ENCODE peak calls at places on chromosomes 6 and 20, in nine cellular contexts. One of them, this sample, is unnamed.

GRCh38 chr20:50996901-50997830 is 25.7 kb downstream of the KCNG1 start:
- DNase-seq in IMR-90: peak
- DNase-seq in uterus: no peak
- DNase-seq in heart left ventricle: no peak
- DNase-seq in tibial nerve: no peak
- DNase-seq in sigmoid colon: no peak
- DNase-seq in body of pancreas: no peak
- DNase-seq in stomach: no peak
- DNase-seq in transverse colon: no peak
- DNase-seq in this sample: no peak

GRCh38 chr6:121932071-121933009 is 467.1 kb upstream of the HSF2 start:
- DNase-seq in IMR-90: peak
- DNase-seq in uterus: no peak
- DNase-seq in heart left ventricle: peak
- DNase-seq in tibial nerve: peak
- DNase-seq in sigmoid colon: no peak
- DNase-seq in body of pancreas: no peak
- DNase-seq in stomach: no peak
- DNase-seq in transverse colon: no peak
- DNase-seq in this sample: no peak

GRCh38 chr6:48085131-48085741 is 25.8 kb downstream of the PTCHD4 start:
- DNase-seq in IMR-90: no peak
- DNase-seq in uterus: no peak
- DNase-seq in heart left ventricle: no peak
- DNase-seq in tibial nerve: no peak
- DNase-seq in sigmoid colon: no peak
- DNase-seq in body of pancreas: no peak
- DNase-seq in stomach: no peak
- DNase-seq in transverse colon: no peak
- DNase-seq in this sample: no peak

GRCh38 chr6:137650720-137651119 is 156.5 kb upstream of the OLIG3 start:
- DNase-seq in IMR-90: no peak
- DNase-seq in uterus: no peak
- DNase-seq in heart left ventricle: no peak
- DNase-seq in tibial nerve: no peak
- DNase-seq in sigmoid colon: no peak
- DNase-seq in body of pancreas: no peak
- DNase-seq in stomach: no peak
- DNase-seq in transverse colon: no peak
- DNase-seq in this sample: no peak

GRCh38 chr20:1382670-1383069 is 10.2 kb downstream of the FKBP1A start:
- DNase-seq in IMR-90: peak
- DNase-seq in uterus: peak
- DNase-seq in heart left ventricle: no peak
- DNase-seq in tibial nerve: no peak
- DNase-seq in sigmoid colon: peak
- DNase-seq in body of pancreas: no peak
- DNase-seq in stomach: no peak
- DNase-seq in transverse colon: no peak
- DNase-seq in this sample: no peak

GRCh38 chr6:88637761-88638160 is 325.7 kb downstream of the RNGTT start:
- DNase-seq in IMR-90: no peak
- DNase-seq in uterus: no peak
- DNase-seq in heart left ventricle: no peak
- DNase-seq in tibial nerve: no peak
- DNase-seq in sigmoid colon: no peak
- DNase-seq in body of pancreas: no peak
- DNase-seq in stomach: no peak
- DNase-seq in transverse colon: no peak
- DNase-seq in this sample: no peak

GRCh38 chr6:114747995-114748625 is 405.3 kb upstream of the HS3ST5 start:
- DNase-seq in IMR-90: peak
- DNase-seq in uterus: no peak
- DNase-seq in heart left ventricle: peak
- DNase-seq in tibial nerve: peak
- DNase-seq in sigmoid colon: no peak
- DNase-seq in body of pancreas: peak
- DNase-seq in stomach: peak
- DNase-seq in transverse colon: no peak
- DNase-seq in this sample: no peak

GRCh38 chr6:170448317-170448716 is 104.8 kb downstream of the PSMB1 start:
- DNase-seq in IMR-90: no peak
- DNase-seq in uterus: no peak
- DNase-seq in heart left ventricle: no peak
- DNase-seq in tibial nerve: no peak
- DNase-seq in sigmoid colon: no peak
- DNase-seq in body of pancreas: no peak
- DNase-seq in stomach: no peak
- DNase-seq in transverse colon: no peak
- DNase-seq in this sample: peak

GRCh38 chr20:51037499-51038110 is 14.7 kb upstream of the KCNG1 start:
- DNase-seq in IMR-90: no peak
- DNase-seq in uterus: no peak
- DNase-seq in heart left ventricle: no peak
- DNase-seq in tibial nerve: no peak
- DNase-seq in sigmoid colon: no peak
- DNase-seq in body of pancreas: no peak
- DNase-seq in stomach: no peak
- DNase-seq in transverse colon: no peak
- DNase-seq in this sample: peak

GRCh38 chr6:7590918-7591302 is 912 bp downstream of the SNRNP48 start:
- DNase-seq in IMR-90: peak
- DNase-seq in uterus: no peak
- DNase-seq in heart left ventricle: peak
- DNase-seq in tibial nerve: no peak
- DNase-seq in sigmoid colon: no peak
- DNase-seq in body of pancreas: peak
- DNase-seq in stomach: no peak
- DNase-seq in transverse colon: no peak
- DNase-seq in this sample: no peak

GRCh38 chr20:595330-596308 is 14.5 kb downstream of the TCF15 start:
- DNase-seq in IMR-90: no peak
- DNase-seq in uterus: no peak
- DNase-seq in heart left ventricle: peak
- DNase-seq in tibial nerve: no peak
- DNase-seq in sigmoid colon: peak
- DNase-seq in body of pancreas: no peak
- DNase-seq in stomach: no peak
- DNase-seq in transverse colon: no peak
- DNase-seq in this sample: no peak

GRCh38 chr6:108655840-108656650 is 95.3 kb downstream of the FOXO3 start:
- DNase-seq in IMR-90: peak
- DNase-seq in uterus: peak
- DNase-seq in heart left ventricle: no peak
- DNase-seq in tibial nerve: no peak
- DNase-seq in sigmoid colon: peak
- DNase-seq in body of pancreas: no peak
- DNase-seq in stomach: no peak
- DNase-seq in transverse colon: no peak
- DNase-seq in this sample: no peak
- TF ChIP-seq POLR2A in IMR-90: no peak
- TF ChIP-seq POLR2A in uterus: no peak
- TF ChIP-seq POLR2A in heart left ventricle: no peak
- TF ChIP-seq POLR2A in tibial nerve: no peak
- TF ChIP-seq POLR2A in sigmoid colon: no peak
- TF ChIP-seq POLR2A in body of pancreas: no peak
- TF ChIP-seq POLR2A in stomach: no peak
- TF ChIP-seq POLR2A in transverse colon: no peak
- TF ChIP-seq POLR2A in this sample: no peak

GRCh38 chr6:43823390-43823789 is 53.4 kb downstream of the VEGFA start:
- DNase-seq in IMR-90: no peak
- DNase-seq in uterus: no peak
- DNase-seq in heart left ventricle: no peak
- DNase-seq in tibial nerve: no peak
- DNase-seq in sigmoid colon: no peak
- DNase-seq in body of pancreas: peak
- DNase-seq in stomach: no peak
- DNase-seq in transverse colon: no peak
- DNase-seq in this sample: no peak

GRCh38 chr6:43825187-43826115 is 55.4 kb downstream of the VEGFA start:
- DNase-seq in IMR-90: no peak
- DNase-seq in uterus: no peak
- DNase-seq in heart left ventricle: no peak
- DNase-seq in tibial nerve: no peak
- DNase-seq in sigmoid colon: no peak
- DNase-seq in body of pancreas: no peak
- DNase-seq in stomach: no peak
- DNase-seq in transverse colon: no peak
- DNase-seq in this sample: no peak

GRCh38 chr6:43823879-43824740 is 54.1 kb downstream of the VEGFA start:
- DNase-seq in IMR-90: no peak
- DNase-seq in uterus: no peak
- DNase-seq in heart left ventricle: no peak
- DNase-seq in tibial nerve: no peak
- DNase-seq in sigmoid colon: no peak
- DNase-seq in body of pancreas: peak
- DNase-seq in stomach: peak
- DNase-seq in transverse colon: no peak
- DNase-seq in this sample: no peak

GRCh38 chr6:43826739-43827138 is 56.7 kb downstream of the VEGFA start:
- DNase-seq in IMR-90: no peak
- DNase-seq in uterus: no peak
- DNase-seq in heart left ventricle: no peak
- DNase-seq in tibial nerve: no peak
- DNase-seq in sigmoid colon: no peak
- DNase-seq in body of pancreas: no peak
- DNase-seq in stomach: no peak
- DNase-seq in transverse colon: no peak
- DNase-seq in this sample: no peak

GRCh38 chr6:43824741-43825064 is 54.7 kb downstream of the VEGFA start:
- DNase-seq in IMR-90: no peak
- DNase-seq in uterus: no peak
- DNase-seq in heart left ventricle: no peak
- DNase-seq in tibial nerve: no peak
- DNase-seq in sigmoid colon: no peak
- DNase-seq in body of pancreas: peak
- DNase-seq in stomach: no peak
- DNase-seq in transverse colon: no peak
- DNase-seq in this sample: no peak
- H3K27ac ChIP-seq in IMR-90: no peak
- H3K27ac ChIP-seq in uterus: no peak
- H3K27ac ChIP-seq in heart left ventricle: no peak
- H3K27ac ChIP-seq in tibial nerve: no peak
- H3K27ac ChIP-seq in sigmoid colon: no peak
- H3K27ac ChIP-seq in body of pancreas: peak
- H3K27ac ChIP-seq in stomach: peak
- H3K27ac ChIP-seq in transverse colon: no peak
- H3K27ac ChIP-seq in this sample: no peak

GRCh38 chr6:107305391-107305790 is 154.0 kb downstream of the PDSS2 start:
- DNase-seq in IMR-90: no peak
- DNase-seq in uterus: no peak
- DNase-seq in heart left ventricle: no peak
- DNase-seq in tibial nerve: no peak
- DNase-seq in sigmoid colon: no peak
- DNase-seq in body of pancreas: no peak
- DNase-seq in stomach: no peak
- DNase-seq in transverse colon: no peak
- DNase-seq in this sample: no peak

GRCh38 chr6:107308676-107309075 is 150.7 kb downstream of the PDSS2 start:
- DNase-seq in IMR-90: no peak
- DNase-seq in uterus: no peak
- DNase-seq in heart left ventricle: no peak
- DNase-seq in tibial nerve: no peak
- DNase-seq in sigmoid colon: no peak
- DNase-seq in body of pancreas: no peak
- DNase-seq in stomach: no peak
- DNase-seq in transverse colon: no peak
- DNase-seq in this sample: no peak

GRCh38 chr6:107310362-107310761 is 149.0 kb downstream of the PDSS2 start:
- DNase-seq in IMR-90: no peak
- DNase-seq in uterus: no peak
- DNase-seq in heart left ventricle: no peak
- DNase-seq in tibial nerve: no peak
- DNase-seq in sigmoid colon: no peak
- DNase-seq in body of pancreas: no peak
- DNase-seq in stomach: no peak
- DNase-seq in transverse colon: no peak
- DNase-seq in this sample: no peak

DNA sequence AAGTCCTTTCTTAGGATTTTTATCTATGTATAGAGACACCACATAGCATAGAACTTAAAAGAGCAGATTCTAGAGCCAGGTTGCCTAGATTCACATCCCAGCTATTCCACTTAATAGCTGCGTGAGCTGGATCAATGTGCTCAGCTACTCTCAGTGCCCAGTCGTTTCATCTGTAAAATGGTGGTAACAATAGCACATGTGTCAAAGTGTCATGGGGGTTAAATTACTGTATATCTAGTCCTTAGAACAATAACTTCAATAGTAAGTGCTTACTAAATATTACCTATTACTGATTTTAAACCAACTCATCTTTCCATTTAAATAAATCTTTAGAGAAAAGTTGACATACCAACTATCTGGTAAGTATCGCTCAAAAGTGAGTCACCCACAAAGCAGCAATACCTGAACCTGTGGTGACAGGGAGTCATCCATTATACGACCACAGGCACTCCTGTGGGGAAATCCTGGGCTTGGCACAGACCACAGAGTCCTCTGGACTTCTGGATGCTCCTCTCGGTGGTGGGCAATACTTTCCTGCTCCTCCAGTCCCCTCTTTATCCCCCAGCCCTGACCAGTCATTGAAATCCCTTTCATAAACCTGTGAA is 154.8 kb downstream of the PDSS2 start:
- DNase-seq in IMR-90: peak
- DNase-seq in uterus: no peak
- DNase-seq in heart left ventricle: no peak
- DNase-seq in tibial nerve: no peak
- DNase-seq in sigmoid colon: no peak
- DNase-seq in body of pancreas: no peak
- DNase-seq in stomach: no peak
- DNase-seq in transverse colon: no peak
- DNase-seq in this sample: no peak
- TF ChIP-seq POLR2A in IMR-90: no peak
- TF ChIP-seq POLR2A in uterus: no peak
- TF ChIP-seq POLR2A in heart left ventricle: no peak
- TF ChIP-seq POLR2A in tibial nerve: no peak
- TF ChIP-seq POLR2A in sigmoid colon: no peak
- TF ChIP-seq POLR2A in body of pancreas: no peak
- TF ChIP-seq POLR2A in stomach: no peak
- TF ChIP-seq POLR2A in transverse colon: no peak
- TF ChIP-seq POLR2A in this sample: no peak

DNA sequence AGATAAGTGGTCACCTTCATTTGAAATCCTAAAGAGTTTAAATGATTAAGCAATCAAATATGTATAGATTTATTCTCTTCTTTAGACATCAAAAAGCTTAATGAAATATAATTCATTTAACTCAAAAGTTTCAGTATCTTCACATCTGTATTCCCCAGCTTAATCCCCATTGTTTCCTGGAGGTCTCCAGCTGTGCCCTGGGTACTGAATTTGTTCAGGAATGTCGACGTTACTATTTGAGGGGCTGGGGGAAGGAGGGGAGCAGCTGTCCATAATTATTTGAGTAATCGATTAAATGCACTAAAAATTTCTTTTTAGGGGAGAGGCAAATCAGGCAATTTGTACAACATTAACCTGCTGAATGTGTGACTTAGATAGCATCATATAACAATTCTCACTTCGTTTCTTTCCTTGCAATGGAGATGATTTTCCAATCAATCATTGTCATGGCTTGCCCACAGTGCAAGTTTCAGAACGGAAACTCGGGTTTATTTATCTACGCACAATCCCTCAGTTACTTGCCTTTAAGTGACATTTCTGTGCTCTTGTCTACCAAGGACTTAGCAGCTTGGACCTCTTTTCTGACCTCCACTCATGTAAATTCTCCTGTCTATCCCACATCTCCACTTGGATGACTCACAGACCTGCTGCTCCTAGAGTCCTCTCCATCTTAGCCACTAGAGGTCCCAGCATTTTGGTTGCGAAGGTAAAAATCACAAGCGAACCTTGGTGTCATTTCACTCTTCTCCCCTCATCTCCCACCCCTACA is 3.9 kb downstream of the DOK5 start:
- DNase-seq in IMR-90: peak
- DNase-seq in uterus: no peak
- DNase-seq in heart left ventricle: no peak
- DNase-seq in tibial nerve: no peak
- DNase-seq in sigmoid colon: no peak
- DNase-seq in body of pancreas: no peak
- DNase-seq in stomach: no peak
- DNase-seq in transverse colon: no peak
- DNase-seq in this sample: no peak
- H3K27ac ChIP-seq in IMR-90: no peak
- H3K27ac ChIP-seq in uterus: no peak
- H3K27ac ChIP-seq in heart left ventricle: no peak
- H3K27ac ChIP-seq in tibial nerve: no peak
- H3K27ac ChIP-seq in sigmoid colon: no peak
- H3K27ac ChIP-seq in body of pancreas: no peak
- H3K27ac ChIP-seq in stomach: no peak
- H3K27ac ChIP-seq in transverse colon: no peak
- H3K27ac ChIP-seq in this sample: no peak